ENCODE peak calls at places on chromosomes 5 and 9, in five cellular contexts. One of them, this sample, is unnamed. For H3K27me3, the result is how much of the 10 kb centered on the place peaks cover.

GRCh38 chr5:78526049-78526525 is 122.5 kb downstream of the LHFPL2 start:
- DNase-seq in psoas muscle: no peak
- DNase-seq in MM.1S: no peak
- DNase-seq in tibial artery: no peak
- DNase-seq in tibial nerve: no peak
- DNase-seq in this sample: no peak

GRCh38 chr9:135819905-135820304 is 87.4 kb downstream of the CAMSAP1 start:
- DNase-seq in psoas muscle: no peak
- DNase-seq in MM.1S: no peak
- DNase-seq in tibial artery: peak
- DNase-seq in tibial nerve: no peak
- DNase-seq in this sample: no peak

GRCh38 chr9:80615964-80616363 is 1044.2 kb downstream of the TLE4 start:
- DNase-seq in psoas muscle: no peak
- DNase-seq in MM.1S: no peak
- DNase-seq in tibial artery: no peak
- DNase-seq in tibial nerve: no peak
- DNase-seq in this sample: no peak

GRCh38 chr5:38367410-38367809 is 109.1 kb downstream of the EGFLAM start:
- DNase-seq in psoas muscle: no peak
- DNase-seq in MM.1S: no peak
- DNase-seq in tibial artery: no peak
- DNase-seq in tibial nerve: no peak
- DNase-seq in this sample: no peak

GRCh38 chr5:149860801-149861322 is 83.7 kb downstream of the PDE6A start:
- DNase-seq in psoas muscle: no peak
- DNase-seq in MM.1S: peak
- DNase-seq in tibial artery: no peak
- DNase-seq in tibial nerve: no peak
- DNase-seq in this sample: no peak

GRCh38 chr9:122056484-122056883 is 36.6 kb downstream of the TTLL11 start:
- DNase-seq in psoas muscle: no peak
- DNase-seq in MM.1S: peak
- DNase-seq in tibial artery: no peak
- DNase-seq in tibial nerve: no peak
- DNase-seq in this sample: no peak

GRCh38 chr5:150987746-150988145 is 32.6 kb upstream of the GPX3 start:
- DNase-seq in psoas muscle: no peak
- DNase-seq in MM.1S: no peak
- DNase-seq in tibial artery: no peak
- DNase-seq in tibial nerve: no peak
- DNase-seq in this sample: no peak

GRCh38 chr5:180171568-180172094 is 37.4 kb downstream of the RASGEF1C start:
- DNase-seq in psoas muscle: no peak
- DNase-seq in MM.1S: no peak
- DNase-seq in tibial artery: no peak
- DNase-seq in tibial nerve: no peak
- DNase-seq in this sample: no peak

GRCh38 chr5:143448518-143448917 is 45.0 kb upstream of the NR3C1 start:
- DNase-seq in psoas muscle: no peak
- DNase-seq in MM.1S: no peak
- DNase-seq in tibial artery: no peak
- DNase-seq in tibial nerve: no peak
- DNase-seq in this sample: no peak

GRCh38 chr5:159990506-159990905 is 18.4 kb upstream of the TTC1 start:
- DNase-seq in psoas muscle: no peak
- DNase-seq in MM.1S: no peak
- DNase-seq in tibial artery: no peak
- DNase-seq in tibial nerve: no peak
- DNase-seq in this sample: no peak

GRCh38 chr5:145681686-145682085 is 153.5 kb downstream of the PRELID2 start:
- DNase-seq in psoas muscle: no peak
- DNase-seq in MM.1S: peak
- DNase-seq in tibial artery: no peak
- DNase-seq in tibial nerve: peak
- DNase-seq in this sample: peak

GRCh38 chr5:373710-374602 is 52.4 kb downstream of the AHRR start:
- DNase-seq in psoas muscle: peak
- DNase-seq in MM.1S: no peak
- DNase-seq in tibial artery: peak
- DNase-seq in tibial nerve: no peak
- DNase-seq in this sample: peak

GRCh38 chr9:69931340-69931739 is 110.7 kb downstream of the CFAP95 start:
- DNase-seq in psoas muscle: no peak
- DNase-seq in MM.1S: no peak
- DNase-seq in tibial artery: no peak
- DNase-seq in tibial nerve: no peak
- DNase-seq in this sample: no peak

GRCh38 chr9:4299006-4299795 is 667 bp downstream of the GLIS3 start:
- DNase-seq in psoas muscle: peak
- DNase-seq in MM.1S: peak
- DNase-seq in tibial artery: peak
- DNase-seq in tibial nerve: no peak
- DNase-seq in this sample: peak

GRCh38 chr5:142650060-142650459 is 35.8 kb downstream of the FGF1 start:
- DNase-seq in psoas muscle: no peak
- DNase-seq in MM.1S: no peak
- DNase-seq in tibial artery: no peak
- DNase-seq in tibial nerve: no peak
- DNase-seq in this sample: no peak

GRCh38 chr5:174294891-174295620 is 249.6 kb downstream of the NSG2 start:
- DNase-seq in psoas muscle: no peak
- DNase-seq in MM.1S: no peak
- DNase-seq in tibial artery: no peak
- DNase-seq in tibial nerve: no peak
- DNase-seq in this sample: no peak

GRCh38 chr5:99320461-99320860 is 391.7 kb upstream of the CHD1 start:
- DNase-seq in psoas muscle: no peak
- DNase-seq in MM.1S: peak
- DNase-seq in tibial artery: no peak
- DNase-seq in tibial nerve: no peak
- DNase-seq in this sample: no peak

GRCh38 chr5:144084971-144085370 is 85.5 kb downstream of the YIPF5 start:
- DNase-seq in psoas muscle: no peak
- DNase-seq in MM.1S: no peak
- DNase-seq in tibial artery: no peak
- DNase-seq in tibial nerve: no peak
- DNase-seq in this sample: no peak

GRCh38 chr9:121737481-121737931 is 86.1 kb downstream of the DAB2IP start:
- DNase-seq in psoas muscle: no peak
- DNase-seq in MM.1S: no peak
- DNase-seq in tibial artery: no peak
- DNase-seq in tibial nerve: no peak
- DNase-seq in this sample: no peak

GRCh38 chr9:136044971-136045594 is 50.0 kb downstream of the NACC2 start:
- DNase-seq in psoas muscle: no peak
- DNase-seq in MM.1S: no peak
- DNase-seq in tibial artery: peak
- DNase-seq in tibial nerve: no peak
- DNase-seq in this sample: no peak

GRCh38 chr9:128006360-128007024 is 25.7 kb upstream of the EEIG1 start:
- DNase-seq in psoas muscle: no peak
- DNase-seq in MM.1S: no peak
- DNase-seq in tibial artery: no peak
- DNase-seq in tibial nerve: no peak
- DNase-seq in this sample: no peak

GRCh38 chr5:124639095-124639665 is 107.3 kb downstream of the ZNF608 start:
- DNase-seq in psoas muscle: no peak
- DNase-seq in MM.1S: no peak
- DNase-seq in tibial artery: no peak
- DNase-seq in tibial nerve: no peak
- DNase-seq in this sample: no peak

DNA sequence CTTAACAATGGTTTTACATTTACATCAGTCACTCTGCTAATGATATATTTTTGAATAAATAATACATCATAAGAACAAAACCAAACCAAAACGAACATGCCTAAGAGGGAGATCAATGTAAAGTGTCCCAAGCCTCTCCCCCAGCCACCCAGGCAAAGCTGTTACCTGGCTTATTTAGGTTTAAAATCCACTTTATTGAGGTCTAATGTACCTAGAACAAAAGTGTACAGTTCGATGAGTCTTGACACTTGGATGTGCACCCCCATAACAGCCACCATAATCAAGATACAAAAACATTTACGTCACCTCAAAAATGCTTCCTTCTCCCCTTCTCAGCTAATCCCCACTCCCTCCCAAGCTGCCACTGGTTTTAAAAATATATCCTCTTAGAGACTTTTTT is 8.2 kb upstream of the NKX2-5 start:
- DNase-seq in psoas muscle: no peak
- DNase-seq in MM.1S: no peak
- DNase-seq in tibial artery: no peak
- DNase-seq in tibial nerve: no peak
- DNase-seq in this sample: no peak
- H3K27me3 ChIP-seq in psoas muscle: half or more
- H3K27me3 ChIP-seq in MM.1S: under half
- H3K27me3 ChIP-seq in tibial artery: under half
- H3K27me3 ChIP-seq in tibial nerve: under half
- H3K27me3 ChIP-seq in this sample: under half

DNA sequence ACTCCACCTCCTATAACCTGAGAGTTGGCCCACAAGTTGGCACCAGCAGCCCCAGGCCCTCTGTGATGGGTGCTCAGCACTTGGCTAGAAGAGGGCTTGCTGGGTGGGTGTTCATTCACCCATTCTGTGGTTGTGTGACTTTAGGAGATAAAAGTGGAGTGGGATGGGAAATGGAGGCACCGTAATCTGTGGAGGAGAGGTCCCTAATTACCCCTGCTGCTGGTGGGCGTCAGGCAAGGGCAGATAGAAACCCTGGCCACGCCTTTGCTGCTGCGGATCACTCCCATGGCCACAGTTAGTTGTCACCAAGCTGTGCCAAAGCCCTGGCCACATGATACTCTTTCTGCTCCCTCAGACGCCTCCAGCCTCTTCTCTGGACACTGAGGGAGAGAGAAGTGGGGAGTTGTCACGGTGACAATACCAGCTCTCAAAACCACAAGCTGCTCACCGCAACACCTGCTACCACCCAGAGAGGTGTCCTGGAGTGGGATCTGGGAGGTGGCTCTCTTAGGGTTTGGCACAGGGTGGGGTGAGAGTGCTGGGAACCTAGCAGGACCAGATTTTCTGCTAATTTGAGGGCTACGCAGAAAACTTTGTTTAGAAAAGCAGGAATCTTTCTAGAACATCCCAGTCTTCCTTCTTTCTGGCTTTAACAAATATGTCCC is 12.0 kb upstream of the NEUROG1 start:
- DNase-seq in psoas muscle: no peak
- DNase-seq in MM.1S: peak
- DNase-seq in tibial artery: no peak
- DNase-seq in tibial nerve: no peak
- DNase-seq in this sample: no peak
- H3K27me3 ChIP-seq in psoas muscle: under half
- H3K27me3 ChIP-seq in MM.1S: under half
- H3K27me3 ChIP-seq in tibial artery: under half
- H3K27me3 ChIP-seq in tibial nerve: under half
- H3K27me3 ChIP-seq in this sample: under half

GRCh38 chr9:124008307-124008854 is 3.2 kb upstream of the LHX2 start:
- DNase-seq in psoas muscle: no peak
- DNase-seq in MM.1S: no peak
- DNase-seq in tibial artery: no peak
- DNase-seq in tibial nerve: no peak
- DNase-seq in this sample: no peak
- H3K27me3 ChIP-seq in psoas muscle: half or more
- H3K27me3 ChIP-seq in MM.1S: half or more
- H3K27me3 ChIP-seq in tibial artery: under half
- H3K27me3 ChIP-seq in tibial nerve: under half
- H3K27me3 ChIP-seq in this sample: under half

GRCh38 chr5:133613184-133613583 is 843 bp upstream of the FSTL4 start:
- DNase-seq in psoas muscle: no peak
- DNase-seq in MM.1S: no peak
- DNase-seq in tibial artery: no peak
- DNase-seq in tibial nerve: no peak
- DNase-seq in this sample: no peak

GRCh38 chr5:133612021-133612860 is at the start of gene FSTL4:
- DNase-seq in psoas muscle: no peak
- DNase-seq in MM.1S: peak
- DNase-seq in tibial artery: no peak
- DNase-seq in tibial nerve: no peak
- DNase-seq in this sample: peak

GRCh38 chr5:133613743-133614142 is 1.4 kb upstream of the FSTL4 start:
- DNase-seq in psoas muscle: no peak
- DNase-seq in MM.1S: no peak
- DNase-seq in tibial artery: no peak
- DNase-seq in tibial nerve: no peak
- DNase-seq in this sample: no peak

GRCh38 chr5:133611357-133612020 is 852 bp downstream of the FSTL4 start:
- DNase-seq in psoas muscle: no peak
- DNase-seq in MM.1S: no peak
- DNase-seq in tibial artery: no peak
- DNase-seq in tibial nerve: no peak
- DNase-seq in this sample: no peak

DNA sequence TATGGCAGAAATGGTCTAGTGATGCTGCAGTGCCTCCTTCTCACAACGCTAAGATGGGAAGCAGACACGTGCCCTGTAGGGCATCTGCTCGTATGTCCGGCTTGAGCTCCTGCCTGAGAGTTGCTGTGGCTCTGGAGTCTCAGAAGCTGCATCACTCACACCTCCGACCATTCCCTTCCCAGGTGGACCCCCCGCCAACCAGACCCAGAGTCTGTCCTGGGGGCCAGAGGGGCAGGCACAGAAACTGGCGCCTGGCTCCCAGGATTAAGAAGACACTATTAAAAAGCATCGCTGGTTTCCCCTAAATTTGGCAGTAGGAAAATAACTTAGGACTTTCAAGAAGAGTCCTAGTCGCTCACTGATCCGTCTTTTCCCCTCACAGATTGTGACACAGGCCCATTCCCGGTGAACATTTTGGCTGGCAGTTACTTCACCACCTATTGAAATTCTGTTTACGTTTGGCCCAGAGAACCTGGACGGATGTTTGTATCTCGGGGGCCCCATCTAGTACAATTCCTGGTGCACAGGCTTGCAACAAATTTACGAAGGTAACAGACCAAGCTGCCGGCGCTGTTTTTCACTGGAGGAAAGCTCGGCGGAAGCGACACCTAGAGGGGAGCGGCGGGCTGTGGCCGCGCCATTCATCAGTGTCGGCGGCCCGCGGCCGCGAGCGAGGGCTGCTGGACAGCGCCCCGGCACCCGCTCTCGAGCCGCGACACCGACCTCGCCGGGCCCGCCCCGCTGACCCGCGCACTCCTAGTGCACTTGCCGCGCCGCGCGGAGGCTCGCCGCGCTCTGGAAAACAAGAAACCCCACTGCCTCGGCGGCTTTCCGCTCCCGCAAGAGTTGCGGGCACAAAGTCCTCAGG is 1.6 kb downstream of the FSTL4 start:
- DNase-seq in psoas muscle: peak
- DNase-seq in MM.1S: peak
- DNase-seq in tibial artery: no peak
- DNase-seq in tibial nerve: peak
- DNase-seq in this sample: peak
- H3K27me3 ChIP-seq in psoas muscle: under half
- H3K27me3 ChIP-seq in MM.1S: under half
- H3K27me3 ChIP-seq in tibial artery: under half
- H3K27me3 ChIP-seq in tibial nerve: under half
- H3K27me3 ChIP-seq in this sample: under half

DNA sequence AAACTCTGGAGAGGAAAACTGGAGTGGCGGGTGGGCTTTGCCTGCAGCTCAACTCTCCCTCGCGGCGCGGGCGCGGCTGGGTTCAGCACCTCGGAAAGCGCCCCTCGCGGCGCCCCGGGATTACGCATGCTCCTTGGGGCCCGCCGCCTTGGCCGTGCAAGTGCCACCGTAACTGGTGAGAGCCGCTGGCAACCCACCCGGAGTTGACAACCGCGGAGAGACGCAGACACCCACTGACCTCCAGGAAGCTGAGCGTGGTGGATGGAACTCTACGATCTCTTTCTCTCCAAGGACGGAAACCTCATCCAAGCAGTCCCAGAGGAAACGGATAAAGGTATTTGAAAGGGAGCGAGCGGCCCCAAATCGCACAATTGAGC is 194 bp upstream of the RXFP3 start:
- DNase-seq in psoas muscle: peak
- DNase-seq in MM.1S: peak
- DNase-seq in tibial artery: peak
- DNase-seq in tibial nerve: peak
- DNase-seq in this sample: no peak
- H3K27me3 ChIP-seq in psoas muscle: under half
- H3K27me3 ChIP-seq in MM.1S: under half
- H3K27me3 ChIP-seq in tibial artery: under half
- H3K27me3 ChIP-seq in tibial nerve: under half
- H3K27me3 ChIP-seq in this sample: under half

This sample was measured in lung.